ENCODE peak calls at places on chromosomes 5 and 9, in ten cellular contexts. One of them, this sample, is unnamed. For H3K4me1, the result is how much of the 10 kb centered on the place peaks cover.

GRCh38 chr5:75668988-75669760 is 48.1 kb downstream of the POC5 start:
- DNase-seq in tibial nerve: no peak
- DNase-seq in A549: peak
- DNase-seq in left ventricle myocardium inferior: no peak
- DNase-seq in cardiac muscle cell: peak
- DNase-seq in left lung: peak
- DNase-seq in psoas muscle: no peak
- DNase-seq in heart left ventricle: no peak
- DNase-seq in transverse colon: peak
- DNase-seq in H9: no peak
- DNase-seq in this sample: no peak

GRCh38 chr5:2302169-2302568 is 419.4 kb upstream of the IRX4 start:
- DNase-seq in cardiac muscle cell: no peak
- DNase-seq in transverse colon: no peak
- DNase-seq in heart left ventricle: no peak
- DNase-seq in psoas muscle: no peak
- DNase-seq in left lung: no peak
- DNase-seq in H9: peak
- DNase-seq in left ventricle myocardium inferior: no peak
- DNase-seq in tibial nerve: no peak
- DNase-seq in A549: no peak
- DNase-seq in this sample: no peak

GRCh38 chr9:129164246-129164930 is 13.7 kb downstream of the IER5L start:
- DNase-seq in transverse colon: peak
- DNase-seq in A549: no peak
- DNase-seq in heart left ventricle: no peak
- DNase-seq in tibial nerve: no peak
- DNase-seq in left lung: no peak
- DNase-seq in cardiac muscle cell: peak
- DNase-seq in left ventricle myocardium inferior: no peak
- DNase-seq in psoas muscle: no peak
- DNase-seq in H9: no peak
- DNase-seq in this sample: no peak

GRCh38 chr5:162163663-162164062 is 96.1 kb downstream of the GABRG2 start:
- DNase-seq in H9: no peak
- DNase-seq in heart left ventricle: no peak
- DNase-seq in left lung: no peak
- DNase-seq in transverse colon: no peak
- DNase-seq in A549: no peak
- DNase-seq in left ventricle myocardium inferior: no peak
- DNase-seq in cardiac muscle cell: no peak
- DNase-seq in tibial nerve: no peak
- DNase-seq in psoas muscle: no peak
- DNase-seq in this sample: no peak

GRCh38 chr5:11177993-11178711 is 417.1 kb upstream of the DAP start:
- DNase-seq in A549: no peak
- DNase-seq in tibial nerve: no peak
- DNase-seq in transverse colon: no peak
- DNase-seq in cardiac muscle cell: no peak
- DNase-seq in heart left ventricle: no peak
- DNase-seq in left ventricle myocardium inferior: no peak
- DNase-seq in H9: no peak
- DNase-seq in psoas muscle: no peak
- DNase-seq in left lung: no peak
- DNase-seq in this sample: no peak

GRCh38 chr9:136013524-136014034 is 52.4 kb upstream of the UBAC1 start:
- DNase-seq in H9: no peak
- DNase-seq in psoas muscle: no peak
- DNase-seq in left ventricle myocardium inferior: peak
- DNase-seq in left lung: no peak
- DNase-seq in A549: no peak
- DNase-seq in cardiac muscle cell: no peak
- DNase-seq in tibial nerve: no peak
- DNase-seq in heart left ventricle: peak
- DNase-seq in transverse colon: no peak
- DNase-seq in this sample: peak

GRCh38 chr5:157290156-157290980 is 24.4 kb downstream of the CYFIP2 start:
- DNase-seq in transverse colon: no peak
- DNase-seq in A549: peak
- DNase-seq in psoas muscle: no peak
- DNase-seq in H9: no peak
- DNase-seq in left lung: no peak
- DNase-seq in tibial nerve: no peak
- DNase-seq in heart left ventricle: no peak
- DNase-seq in left ventricle myocardium inferior: no peak
- DNase-seq in cardiac muscle cell: peak
- DNase-seq in this sample: no peak

GRCh38 chr5:133873936-133874585 is 94.4 kb downstream of the C5orf15 start:
- DNase-seq in tibial nerve: no peak
- DNase-seq in cardiac muscle cell: peak
- DNase-seq in psoas muscle: no peak
- DNase-seq in transverse colon: no peak
- DNase-seq in A549: no peak
- DNase-seq in H9: no peak
- DNase-seq in heart left ventricle: no peak
- DNase-seq in left lung: no peak
- DNase-seq in left ventricle myocardium inferior: no peak
- DNase-seq in this sample: no peak

GRCh38 chr9:90385126-90385525 is 257.5 kb downstream of the DIRAS2 start:
- DNase-seq in tibial nerve: no peak
- DNase-seq in psoas muscle: no peak
- DNase-seq in left ventricle myocardium inferior: no peak
- DNase-seq in H9: no peak
- DNase-seq in cardiac muscle cell: no peak
- DNase-seq in heart left ventricle: no peak
- DNase-seq in A549: no peak
- DNase-seq in transverse colon: no peak
- DNase-seq in left lung: no peak
- DNase-seq in this sample: no peak

GRCh38 chr5:19855929-19856328 is 132.1 kb downstream of the CDH18 start:
- DNase-seq in cardiac muscle cell: no peak
- DNase-seq in left ventricle myocardium inferior: no peak
- DNase-seq in left lung: no peak
- DNase-seq in psoas muscle: no peak
- DNase-seq in heart left ventricle: no peak
- DNase-seq in H9: no peak
- DNase-seq in transverse colon: no peak
- DNase-seq in tibial nerve: no peak
- DNase-seq in A549: no peak
- DNase-seq in this sample: no peak

GRCh38 chr5:174801798-174802197 is 77.4 kb downstream of the MSX2 start:
- DNase-seq in A549: no peak
- DNase-seq in heart left ventricle: no peak
- DNase-seq in tibial nerve: no peak
- DNase-seq in H9: no peak
- DNase-seq in transverse colon: no peak
- DNase-seq in psoas muscle: no peak
- DNase-seq in cardiac muscle cell: no peak
- DNase-seq in left lung: no peak
- DNase-seq in left ventricle myocardium inferior: no peak
- DNase-seq in this sample: no peak

GRCh38 chr5:81819556-81820314 is 68.8 kb upstream of the SSBP2 start:
- DNase-seq in tibial nerve: no peak
- DNase-seq in left ventricle myocardium inferior: no peak
- DNase-seq in left lung: no peak
- DNase-seq in psoas muscle: no peak
- DNase-seq in H9: no peak
- DNase-seq in transverse colon: no peak
- DNase-seq in A549: peak
- DNase-seq in heart left ventricle: no peak
- DNase-seq in cardiac muscle cell: peak
- DNase-seq in this sample: no peak

GRCh38 chr9:89291741-89292140 is 19.3 kb upstream of the CKS2 start:
- DNase-seq in psoas muscle: no peak
- DNase-seq in transverse colon: no peak
- DNase-seq in left lung: no peak
- DNase-seq in heart left ventricle: no peak
- DNase-seq in H9: no peak
- DNase-seq in cardiac muscle cell: no peak
- DNase-seq in tibial nerve: no peak
- DNase-seq in left ventricle myocardium inferior: no peak
- DNase-seq in A549: no peak
- DNase-seq in this sample: no peak

GRCh38 chr5:127434588-127434987 is 82.9 kb upstream of the PRRC1 start:
- DNase-seq in psoas muscle: no peak
- DNase-seq in left ventricle myocardium inferior: no peak
- DNase-seq in tibial nerve: no peak
- DNase-seq in H9: peak
- DNase-seq in left lung: no peak
- DNase-seq in heart left ventricle: no peak
- DNase-seq in transverse colon: no peak
- DNase-seq in A549: no peak
- DNase-seq in cardiac muscle cell: no peak
- DNase-seq in this sample: no peak

DNA sequence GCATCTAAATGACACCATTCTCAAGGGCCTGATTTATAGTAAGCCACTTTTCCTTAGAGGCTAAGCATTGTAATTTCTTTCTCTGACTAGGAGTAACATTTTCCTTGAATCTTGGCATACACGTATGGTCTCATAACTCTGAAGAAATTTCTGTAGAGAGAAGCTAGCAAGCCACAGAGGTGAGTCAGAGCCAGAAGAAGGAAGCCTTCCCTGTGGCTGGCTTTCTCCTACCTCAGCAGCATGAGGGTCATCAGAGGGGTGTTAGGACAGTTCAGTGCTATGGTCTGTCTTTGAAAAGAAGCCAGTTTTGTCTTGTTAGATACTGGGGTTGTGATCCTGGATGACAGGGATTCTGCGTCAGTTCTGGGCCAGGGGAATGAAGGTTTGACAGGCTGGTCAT is 3.2 kb downstream of the SNX30 start:
- DNase-seq in heart left ventricle: no peak
- DNase-seq in H9: no peak
- DNase-seq in psoas muscle: no peak
- DNase-seq in cardiac muscle cell: peak
- DNase-seq in left ventricle myocardium inferior: no peak
- DNase-seq in left lung: no peak
- DNase-seq in transverse colon: no peak
- DNase-seq in A549: no peak
- DNase-seq in tibial nerve: no peak
- DNase-seq in this sample: no peak
- H3K4me1 ChIP-seq in heart left ventricle: half or more
- H3K4me1 ChIP-seq in H9: under half
- H3K4me1 ChIP-seq in psoas muscle: half or more
- H3K4me1 ChIP-seq in cardiac muscle cell: under half
- H3K4me1 ChIP-seq in left ventricle myocardium inferior: half or more
- H3K4me1 ChIP-seq in left lung: half or more
- H3K4me1 ChIP-seq in transverse colon: under half
- H3K4me1 ChIP-seq in A549: under half
- H3K4me1 ChIP-seq in tibial nerve: half or more
- H3K4me1 ChIP-seq in this sample: under half

DNA sequence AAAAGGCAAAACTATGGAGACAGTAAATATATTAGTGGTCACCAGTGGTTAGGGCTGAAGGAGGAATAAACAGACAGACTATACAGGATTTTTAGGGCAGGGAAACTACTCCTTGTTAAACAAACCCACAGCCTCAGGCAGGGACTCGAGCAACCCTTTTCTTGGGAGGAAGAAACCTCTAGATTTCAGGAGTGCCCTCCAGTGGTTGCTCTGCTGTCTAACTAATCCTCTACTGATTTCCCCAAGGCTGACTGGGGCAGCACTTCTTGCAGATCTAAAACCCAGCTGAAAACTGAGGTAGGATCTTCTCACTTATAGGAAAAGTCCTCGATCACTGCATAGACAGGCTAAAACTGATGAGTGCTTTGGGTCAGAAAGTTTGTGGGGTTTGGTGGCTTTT is 176.8 kb downstream of the ISOC1 start:
- DNase-seq in heart left ventricle: no peak
- DNase-seq in transverse colon: no peak
- DNase-seq in A549: peak
- DNase-seq in left ventricle myocardium inferior: no peak
- DNase-seq in psoas muscle: no peak
- DNase-seq in H9: peak
- DNase-seq in tibial nerve: no peak
- DNase-seq in left lung: no peak
- DNase-seq in cardiac muscle cell: peak
- DNase-seq in this sample: no peak
- TF ChIP-seq CTCF in heart left ventricle: no peak
- TF ChIP-seq CTCF in transverse colon: no peak
- TF ChIP-seq CTCF in A549: no peak
- TF ChIP-seq CTCF in left ventricle myocardium inferior: peak
- TF ChIP-seq CTCF in psoas muscle: no peak
- TF ChIP-seq CTCF in H9: peak
- TF ChIP-seq CTCF in tibial nerve: no peak
- TF ChIP-seq CTCF in left lung: no peak
- TF ChIP-seq CTCF in cardiac muscle cell: peak
- TF ChIP-seq CTCF in this sample: peak

DNA sequence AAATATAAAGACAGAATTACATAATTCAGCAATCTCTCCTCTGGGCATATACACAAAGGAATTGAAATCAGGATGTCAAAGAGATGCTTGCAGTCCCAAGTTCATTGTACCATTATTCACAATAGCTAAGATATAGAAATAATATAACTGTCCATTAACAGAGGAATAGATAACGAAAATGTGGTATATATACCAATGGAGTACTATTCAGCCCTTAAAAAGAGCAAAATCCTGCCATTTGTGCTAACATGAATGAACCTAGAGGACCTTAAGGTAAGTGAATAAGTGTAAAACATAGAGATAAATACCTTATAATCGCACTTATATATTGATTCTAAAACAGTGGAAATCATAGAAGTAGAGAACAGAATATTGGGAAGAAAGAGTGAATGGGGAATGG is 7.0 kb downstream of the ST8SIA4 start:
- DNase-seq in H9: no peak
- DNase-seq in A549: no peak
- DNase-seq in tibial nerve: no peak
- DNase-seq in cardiac muscle cell: no peak
- DNase-seq in transverse colon: no peak
- DNase-seq in left lung: no peak
- DNase-seq in psoas muscle: no peak
- DNase-seq in left ventricle myocardium inferior: no peak
- DNase-seq in heart left ventricle: no peak
- DNase-seq in this sample: no peak
- H3K4me1 ChIP-seq in H9: under half
- H3K4me1 ChIP-seq in A549: under half
- H3K4me1 ChIP-seq in tibial nerve: under half
- H3K4me1 ChIP-seq in cardiac muscle cell: under half
- H3K4me1 ChIP-seq in transverse colon: under half
- H3K4me1 ChIP-seq in left lung: under half
- H3K4me1 ChIP-seq in psoas muscle: under half
- H3K4me1 ChIP-seq in left ventricle myocardium inferior: under half
- H3K4me1 ChIP-seq in heart left ventricle: half or more
- H3K4me1 ChIP-seq in this sample: under half

GRCh38 chr5:113660848-113661247 is 147.4 kb downstream of the YTHDC2 start:
- DNase-seq in A549: no peak
- DNase-seq in left ventricle myocardium inferior: no peak
- DNase-seq in psoas muscle: no peak
- DNase-seq in left lung: no peak
- DNase-seq in heart left ventricle: no peak
- DNase-seq in tibial nerve: no peak
- DNase-seq in H9: no peak
- DNase-seq in cardiac muscle cell: no peak
- DNase-seq in transverse colon: no peak
- DNase-seq in this sample: no peak

DNA sequence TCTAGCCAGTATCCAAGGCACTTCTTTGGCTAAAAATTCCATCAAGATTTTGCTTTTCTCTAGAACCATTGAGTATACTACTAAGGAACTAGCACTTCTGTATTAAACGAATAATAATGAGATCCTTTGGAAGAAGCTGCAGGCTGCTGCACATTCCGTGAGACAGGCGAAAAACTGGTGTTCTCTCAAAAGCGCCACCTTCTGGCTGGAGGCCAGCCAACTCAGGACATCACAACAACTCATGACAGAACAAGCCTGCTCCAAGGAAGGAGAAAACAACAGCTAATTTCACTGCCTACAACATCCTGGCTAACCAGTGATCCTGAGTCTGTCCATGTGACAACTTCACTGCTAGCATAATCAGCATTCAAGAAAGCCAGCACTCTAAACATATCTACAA is 150.4 kb downstream of the YTHDC2 start:
- DNase-seq in H9: peak
- DNase-seq in A549: peak
- DNase-seq in heart left ventricle: peak
- DNase-seq in tibial nerve: no peak
- DNase-seq in left ventricle myocardium inferior: peak
- DNase-seq in cardiac muscle cell: peak
- DNase-seq in left lung: no peak
- DNase-seq in transverse colon: peak
- DNase-seq in psoas muscle: peak
- DNase-seq in this sample: no peak
- TF ChIP-seq CTCF in H9: peak
- TF ChIP-seq CTCF in A549: peak
- TF ChIP-seq CTCF in heart left ventricle: peak
- TF ChIP-seq CTCF in tibial nerve: no peak
- TF ChIP-seq CTCF in left ventricle myocardium inferior: peak
- TF ChIP-seq CTCF in cardiac muscle cell: peak
- TF ChIP-seq CTCF in left lung: no peak
- TF ChIP-seq CTCF in transverse colon: peak
- TF ChIP-seq CTCF in psoas muscle: no peak
- TF ChIP-seq CTCF in this sample: peak

This sample was measured in RWPE2.